ENCODE peak calls at places on chromosomes 16 and 17, in nine cellular contexts. Y, T, D, F, O, A, J, E and W are unnamed samples.

GRCh38 chr17:42548070-42548837 is 4.5 kb upstream of the HSD17B1 start:
- DNase-seq in E (peak; percentile 89), D (no peak), A (peak; percentile 81), O (peak; percentile 76), T (peak; percentile 82), J (peak; percentile 48), F (peak; percentile 70), Y (peak; percentile 54), W (peak; percentile 58)

GRCh38 chr16:3674513-3675295 is 20.2 kb downstream of the DNASE1 start:
- DNase-seq in A (no peak), J (no peak), E (no peak), F (no peak), D (no peak), O (no peak), T (no peak), Y (no peak), W (no peak)

GRCh38 chr17:59641799-59642484 is 22.2 kb downstream of the CLTC start:
- DNase-seq in D (no peak), O (no peak), F (no peak), T (no peak), J (no peak), E (peak; percentile 79), Y (no peak), A (peak; percentile 22), W (no peak)

GRCh38 chr16:10976663-10977062 is 32.3 kb downstream of the CLEC16A start:
- DNase-seq in J (no peak), Y (no peak), T (no peak), O (no peak), A (no peak), E (no peak), D (no peak), F (no peak), W (no peak)

GRCh38 chr17:69944406-69944805 is 130.6 kb upstream of the KCNJ16 start:
- DNase-seq in Y (no peak), T (no peak), D (no peak), F (no peak), O (no peak), J (no peak), A (no peak), E (no peak), W (no peak)

GRCh38 chr16:51490866-51491265 is 339.8 kb upstream of the SALL1 start:
- DNase-seq in E (no peak), A (no peak), T (no peak), O (no peak), F (no peak), J (no peak), Y (no peak), D (no peak), W (no peak)

GRCh38 chr17:74566132-74566753 is 1.1 kb downstream of the CD300H start:
- DNase-seq in J (peak; percentile 23), F (peak; percentile 45), D (no peak), E (peak; percentile 37), A (peak; percentile 64), O (no peak), Y (no peak), T (no peak), W (no peak)

GRCh38 chr17:76199466-76199865 is 40.8 kb downstream of the RNF157 start:
- DNase-seq in D (no peak), O (peak; percentile 56), F (no peak), J (no peak), E (no peak), Y (no peak), T (no peak), A (no peak), W (no peak)

GRCh38 chr17:55584861-55585260 is 73.6 kb upstream of the SMIM36 start:
- DNase-seq in Y (no peak), A (no peak), E (no peak), F (no peak), O (no peak), T (no peak), D (no peak), J (no peak), W (no peak)

GRCh38 chr17:59165933-59166342 is 10.4 kb downstream of the PRR11 start:
- DNase-seq in F (no peak), J (peak; percentile 5), E (peak; percentile 63), D (no peak), O (no peak), T (peak; percentile 21), A (peak; percentile 77), Y (no peak), W (no peak)

GRCh38 chr17:50892101-50892776 is 26.1 kb upstream of the TOB1 start:
- DNase-seq in A (peak; percentile 46), T (no peak), J (no peak), O (no peak), Y (no peak), E (no peak), F (no peak), D (no peak), W (no peak)

GRCh38 chr17:3754458-3755334 is 31.0 kb downstream of the HASPIN start:
- DNase-seq in Y (peak; percentile 64), E (peak; percentile 68), A (peak; percentile 93), F (no peak), J (no peak), T (peak; percentile 94), O (peak; percentile 71), D (no peak), W (peak; percentile 72)

GRCh38 chr17:65634533-65634932 is 73.1 kb upstream of the AXIN2 start:
- DNase-seq in F (no peak), T (no peak), D (no peak), Y (no peak), O (no peak), A (peak; percentile 31), E (no peak), J (no peak), W (no peak)

GRCh38 chr17:11326492-11326891 is 85.5 kb downstream of the SHISA6 start:
- DNase-seq in E (no peak), D (no peak), F (no peak), J (no peak), O (no peak), T (no peak), A (no peak), Y (no peak), W (no peak)

GRCh38 chr17:2266045-2266864 is 37.3 kb downstream of the SMG6 start:
- DNase-seq in T (no peak), E (peak; percentile 93), D (no peak), A (no peak), F (peak; percentile 51), J (no peak), O (peak; percentile 65), Y (peak; percentile 20), W (peak; percentile 78)

GRCh38 chr17:28745052-28745776 is 1.4 kb downstream of the TRAF4 start:
- DNase-seq in F (peak; percentile 52), O (no peak), A (peak; percentile 41), T (peak; percentile 11), E (peak; percentile 65), J (peak; percentile 47), Y (no peak), D (peak; percentile 8), W (peak; percentile 29)

GRCh38 chr16:30473231-30474061 is 904 bp downstream of the ITGAL start:
- DNase-seq in A (no peak), J (no peak), D (no peak), O (peak; percentile 70), Y (no peak), F (no peak), E (peak; percentile 64), T (no peak), W (peak; percentile 60)

GRCh38 chr16:1953734-1954133 is 755 bp downstream of the RPL3L start:
- DNase-seq in F (peak; percentile 22), T (no peak), Y (no peak), O (no peak), D (no peak), E (no peak), A (no peak), J (no peak), W (no peak)

GRCh38 chr17:64006361-64007088 is 8.4 kb downstream of the PRR29 start:
- DNase-seq in O (peak; percentile 14), F (peak; percentile 82), J (no peak), T (no peak), E (no peak), Y (no peak), A (no peak), D (peak; percentile 33), W (no peak)

GRCh38 chr17:60091908-60092331 is 13.2 kb upstream of the HEATR6 start:
- DNase-seq in F (no peak), D (peak; percentile 57), J (no peak), A (no peak), E (peak; percentile 27), O (no peak), T (no peak), Y (no peak), W (no peak)

GRCh38 chr17:48051706-48052486 is 3.7 kb downstream of the NFE2L1 start:
- DNase-seq in T (no peak), Y (no peak), E (no peak), J (no peak), O (no peak), D (peak; percentile 86), F (peak; percentile 79), A (no peak), W (no peak)

GRCh38 chr16:87653234-87653633 is 50.9 kb downstream of the JPH3 start:
- DNase-seq in F (no peak), E (no peak), A (peak; percentile 20), Y (no peak), D (no peak), O (no peak), J (no peak), T (no peak), W (no peak)

GRCh38 chr17:50689956-50690886 is 17.5 kb downstream of the ANKRD40 start:
- DNase-seq in O (no peak), A (peak; percentile 28), E (no peak), Y (no peak), F (no peak), T (no peak), J (no peak), D (no peak), W (no peak)

GRCh38 chr17:39668141-39668924 is at the start of gene PNMT:
- DNase-seq in A (peak; percentile 60), D (peak; percentile 13), F (peak; percentile 84), T (peak; percentile 42), O (peak; percentile 71), J (no peak), E (peak; percentile 68), Y (peak; percentile 63), W (peak; percentile 63)

GRCh38 chr16:84652565-84652964 is 4.3 kb downstream of the KLHL36 start:
- DNase-seq in Y (no peak), D (no peak), O (no peak), E (no peak), A (no peak), T (no peak), F (no peak), J (no peak), W (no peak)

GRCh38 chr17:64546716-64547115 is 39.9 kb downstream of the CEP95 start:
- DNase-seq in O (no peak), E (no peak), A (no peak), T (no peak), Y (no peak), D (no peak), F (no peak), J (peak; percentile 91), W (no peak)

GRCh38 chr17:81253358-81254131 is 14.4 kb downstream of the NDUFAF8 start:
- DNase-seq in T (no peak), O (peak; percentile 58), F (no peak), E (peak; percentile 45), J (peak; percentile 46), Y (peak; percentile 34), A (peak; percentile 44), D (no peak), W (peak; percentile 56)

GRCh38 chr16:64159986-64160385 is 961.9 kb downstream of the CDH11 start:
- DNase-seq in A (peak; percentile 13), T (no peak), O (no peak), E (no peak), Y (no peak), D (no peak), F (no peak), J (no peak), W (no peak)

GRCh38 chr17:50208611-50209061 is 7.2 kb upstream of the COL1A1 start:
- DNase-seq in E (no peak), O (peak; percentile 14), T (no peak), D (no peak), F (no peak), J (no peak), Y (no peak), A (no peak), W (no peak)

GRCh38 chr16:9090101-9090959 is 1.1 kb upstream of the HAPSTR1 start:
- DNase-seq in J (no peak), F (peak; percentile 57), A (peak; percentile 12), O (peak; percentile 65), Y (peak; percentile 27), T (no peak), D (no peak), E (peak; percentile 54), W (peak; percentile 43)

GRCh38 chr17:72725432-72726068 is 366.9 kb downstream of the SLC39A11 start:
- DNase-seq in J (peak; percentile 53), O (peak; percentile 44), E (peak; percentile 76), A (peak; percentile 88), D (no peak), T (peak; percentile 54), F (peak; percentile 52), Y (peak; percentile 22), W (no peak)